ENCODE peak calls at places on chromosomes 11 and 22, in nine cellular contexts. R is AG10803, Q is BE2C, O is fibroblast of pulmonary artery, A is AG04449, Y is AG09309, N is astrocyte of the spinal cord, Z is A549, C is fibroblast of villous mesenchyme. W is an unnamed sample.

GRCh38 chr11:106679633-106680032 is 338.6 kb downstream of the GUCY1A2 start:
- DNase-seq in O (no peak), Y (no peak), A (no peak), R (no peak), N (no peak), Z (no peak), C (no peak), Q (no peak), W (no peak)

GRCh38 chr22:46935506-46936377 is 173.3 kb downstream of the TBC1D22A start:
- DNase-seq in R (no peak), A (no peak), O (no peak), C (peak), Y (no peak), Q (no peak), N (no peak), Z (no peak), W (no peak)

GRCh38 chr11:111417766-111418435 is 38.8 kb upstream of the POU2AF1 start:
- DNase-seq in N (peak), C (peak), Q (no peak), Z (no peak), O (peak), R (peak), Y (no peak), A (no peak), W (peak)

GRCh38 chr22:17972385-17973181 is 51.8 kb downstream of the MICAL3 start:
- DNase-seq in N (peak), O (peak), R (peak), C (peak), A (peak), Y (no peak), Z (peak), Q (no peak), W (peak)

GRCh38 chr22:40533712-40534378 is 102.7 kb downstream of the MRTFA start:
- DNase-seq in Z (peak), R (peak), A (no peak), N (peak), O (peak), Q (no peak), Y (no peak), C (peak), W (peak)

GRCh38 chr11:103994111-103994510 is 42.3 kb upstream of the DDI1 start:
- DNase-seq in N (no peak), Q (no peak), Z (no peak), O (no peak), C (no peak), R (peak), A (no peak), Y (no peak), W (peak)

GRCh38 chr11:12123177-12123576 is 12.8 kb downstream of the MICAL2 start:
- DNase-seq in C (peak), Z (no peak), Y (no peak), N (no peak), O (peak), Q (no peak), A (no peak), R (peak), W (peak)

GRCh38 chr11:128297111-128297651 is 290.2 kb downstream of the ETS1 start:
- DNase-seq in R (no peak), C (no peak), Q (no peak), Z (no peak), A (no peak), N (no peak), O (no peak), Y (no peak), W (no peak)

GRCh38 chr11:110311783-110312578 is 15.6 kb upstream of the RDX start:
- DNase-seq in A (no peak), O (peak), N (peak), Q (no peak), Y (no peak), R (peak), Z (no peak), C (peak), W (peak)

GRCh38 chr11:1349074-1349931 is 39.9 kb upstream of the TOLLIP start:
- DNase-seq in Y (no peak), N (no peak), Z (no peak), C (no peak), R (no peak), Q (no peak), O (no peak), A (no peak), W (no peak)

GRCh38 chr11:26778000-26778757 is 56.3 kb upstream of the SLC5A12 start:
- DNase-seq in N (peak), R (peak), Q (no peak), C (peak), Z (no peak), A (peak), O (peak), Y (peak), W (peak)

GRCh38 chr22:44309137-44309536 is 3.6 kb downstream of the SHISAL1 start:
- DNase-seq in Q (peak), C (peak), O (peak), Z (peak), A (peak), R (peak), N (peak), Y (peak), W (peak)

GRCh38 chr11:126631399-126631798 is 275.9 kb downstream of the ST3GAL4 start:
- DNase-seq in Y (no peak), A (no peak), R (no peak), Z (no peak), Q (no peak), C (no peak), O (no peak), N (no peak), W (no peak)

GRCh38 chr11:5036671-5037070 is 9.7 kb upstream of the OR52J3 start:
- DNase-seq in N (no peak), Q (no peak), Z (no peak), O (no peak), A (no peak), R (no peak), C (no peak), Y (no peak), W (no peak)

GRCh38 chr11:56816259-56816658 is 67.8 kb upstream of the OR9G4 start:
- DNase-seq in Y (no peak), C (no peak), Z (no peak), A (no peak), N (no peak), O (no peak), Q (no peak), R (no peak), W (no peak)

GRCh38 chr11:86117706-86118050 is 48.8 kb upstream of the PICALM start:
- DNase-seq in O (no peak), N (no peak), Z (no peak), Q (no peak), A (no peak), Y (no peak), R (no peak), C (no peak), W (no peak)

GRCh38 chr22:48496987-48497650 is 1330.6 kb downstream of the BRD1 start:
- DNase-seq in Y (no peak), Z (no peak), R (no peak), O (no peak), Q (no peak), C (no peak), A (no peak), N (no peak), W (no peak)

GRCh38 chr11:13535819-13536218 is 40.0 kb upstream of the PTH start:
- DNase-seq in O (peak), Q (no peak), C (peak), N (no peak), A (no peak), Y (no peak), R (no peak), Z (no peak), W (no peak)
- TF ChIP-seq CTCF in O (no peak), Q (peak), C (peak), N (no peak), A (no peak), Y (no peak), R (no peak), Z (no peak), W (no peak)

DNA sequence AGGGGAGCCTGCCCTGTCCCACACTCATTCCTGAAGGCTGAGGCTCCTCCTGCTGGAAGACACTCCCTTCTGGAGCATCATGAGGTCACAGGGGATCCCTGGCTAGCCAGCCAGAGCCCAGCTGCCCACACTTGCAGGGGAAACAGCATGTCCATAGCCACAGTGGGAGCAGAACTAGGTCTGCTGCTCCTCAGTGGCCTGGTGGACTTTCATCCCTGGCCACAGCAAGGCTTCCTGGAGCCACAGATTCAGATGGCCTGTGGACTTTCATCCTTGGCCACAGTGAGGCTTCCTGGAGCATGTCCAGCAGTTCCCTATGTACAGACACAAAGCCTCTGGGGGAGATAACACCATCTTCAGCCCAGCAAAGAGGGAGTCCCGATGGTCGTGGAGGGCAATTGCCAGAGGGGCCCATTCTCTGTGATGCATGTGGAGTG is 5.9 kb upstream of the APOL6 start:
- DNase-seq in O (peak), C (peak), R (peak), Q (no peak), A (no peak), Y (no peak), N (no peak), Z (no peak), W (peak)
- H3K4me3 ChIP-seq in O (no peak), C (no peak), R (no peak), Q (no peak), A (no peak), Y (no peak), N (no peak), Z (no peak), W (no peak)

GRCh38 chr11:121763526-121763925 is 310.8 kb upstream of the SORL1-AS1 start:
- DNase-seq in Z (no peak), Q (no peak), N (no peak), Y (no peak), A (no peak), O (no peak), R (no peak), C (no peak), W (no peak)

GRCh38 chr11:121761171-121761570 is 308.4 kb upstream of the SORL1-AS1 start:
- DNase-seq in A (no peak), C (no peak), R (no peak), O (no peak), N (no peak), Y (no peak), Q (no peak), Z (no peak), W (peak)

GRCh38 chr11:121767433-121767832 is 314.7 kb upstream of the SORL1-AS1 start:
- DNase-seq in Y (no peak), Z (no peak), C (no peak), O (no peak), R (no peak), N (no peak), A (no peak), Q (no peak), W (peak)

GRCh38 chr11:121766138-121766537 is 313.4 kb upstream of the SORL1-AS1 start:
- DNase-seq in R (no peak), Z (no peak), A (no peak), Q (no peak), C (no peak), O (no peak), Y (no peak), N (no peak), W (no peak)

DNA sequence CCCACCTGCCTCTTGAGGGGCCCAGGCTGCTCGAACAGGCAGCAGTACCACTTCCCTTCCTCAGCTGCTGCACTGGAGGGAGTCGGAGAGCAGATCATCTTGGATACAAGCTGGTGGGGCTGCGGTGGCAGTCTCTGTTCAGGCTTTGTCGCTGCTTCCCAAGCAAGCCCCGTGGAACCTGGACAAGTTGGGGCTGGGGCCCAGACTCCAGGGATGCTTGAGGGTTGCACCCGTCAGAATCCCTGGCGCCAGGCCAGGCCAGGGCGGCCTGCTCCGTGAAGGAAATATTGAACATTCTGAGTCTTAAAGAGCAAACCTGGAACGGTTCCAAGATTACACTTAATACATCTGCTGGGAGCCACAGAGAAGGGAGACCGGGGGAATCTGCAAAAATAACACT is 310.1 kb upstream of the SORL1-AS1 start:
- DNase-seq in C (no peak), R (peak), N (peak), Z (no peak), Y (no peak), A (no peak), Q (peak), O (peak), W (peak)
- TF ChIP-seq CTCF in C (no peak), R (peak), N (no peak), Z (no peak), Y (no peak), A (peak), Q (peak), O (no peak), W (peak)

GRCh38 chr11:65380460-65381126 is 1.9 kb downstream of the SLC25A45 start:
- DNase-seq in N (no peak), Y (no peak), Q (no peak), R (no peak), A (no peak), O (no peak), Z (no peak), C (no peak), W (no peak)

GRCh38 chr11:65382036-65382803 is at the start of gene SLC25A45:
- DNase-seq in Q (peak), N (peak), Z (peak), Y (peak), R (peak), A (peak), C (peak), O (peak), W (peak)

GRCh38 chr11:65382804-65383368 is 440 bp upstream of the SLC25A45 start:
- DNase-seq in A (no peak), N (no peak), Q (peak), O (no peak), Y (no peak), R (peak), Z (peak), C (no peak), W (peak)

GRCh38 chr11:65379698-65380459 is 2.6 kb downstream of the SLC25A45 start:
- DNase-seq in N (no peak), A (no peak), O (no peak), R (no peak), Y (no peak), Z (no peak), C (no peak), Q (no peak), W (no peak)

GRCh38 chr11:65381721-65382035 is 768 bp downstream of the SLC25A45 start:
- DNase-seq in Z (peak), N (peak), R (peak), Y (no peak), O (no peak), Q (no peak), C (no peak), A (no peak), W (peak)
- H3K4me3 ChIP-seq in Z (peak), N (peak), R (peak), Y (peak), O (peak), Q (peak), C (peak), A (peak), W (peak)

GRCh38 chr22:19559324-19559811 is 35.2 kb upstream of the CLDN5 start:
- DNase-seq in R (no peak), Q (no peak), Z (no peak), Y (no peak), N (no peak), C (no peak), O (no peak), A (no peak), W (no peak)

GRCh38 chr22:19555651-19556050 is 31.4 kb upstream of the CLDN5 start:
- DNase-seq in Y (no peak), Q (no peak), R (no peak), Z (no peak), O (no peak), N (no peak), A (no peak), C (no peak), W (no peak)

GRCh38 chr22:19556963-19557545 is 32.8 kb upstream of the CLDN5 start:
- DNase-seq in O (no peak), N (no peak), Y (no peak), Z (no peak), C (no peak), Q (no peak), A (no peak), R (no peak), W (no peak)

GRCh38 chr22:19553201-19553600 is 29.0 kb upstream of the CLDN5 start:
- DNase-seq in O (no peak), N (no peak), Z (no peak), Q (no peak), Y (no peak), C (no peak), A (no peak), R (no peak), W (no peak)

GRCh38 chr22:19554834-19555404 is 30.7 kb upstream of the CLDN5 start:
- DNase-seq in A (no peak), Z (peak), C (peak), Y (no peak), N (peak), R (peak), O (peak), Q (peak), W (peak)
- TF ChIP-seq CTCF in A (peak), Z (no peak), C (peak), Y (peak), N (peak), R (peak), O (peak), Q (peak), W (peak)

W was measured in fibroblast of the aortic adventitia.